ENCODE peak calls at places on chromosomes 4 and X, in six cellular contexts. P is osteocyte, L is HuH-7.5, G is NT2/D1, U is right lobe of liver, M is NCI-H2171. H is an unnamed sample.

GRCh38 chr4:15755321-15755750 is 22.8 kb upstream of the CD38 start:
- DNase-seq in P (no peak), L (no peak), G (no peak), U (no peak), M (no peak), H (no peak)

GRCh38 chr4:104971458-104971857 is 175.2 kb upstream of the TET2 start:
- DNase-seq in P (no peak), L (no peak), G (no peak), U (no peak), M (no peak), H (peak)

GRCh38 chr4:184453402-184454160 is 20.8 kb downstream of the IRF2 start:
- DNase-seq in P (no peak), L (no peak), G (no peak), U (no peak), M (no peak), H (no peak)

GRCh38 chr4:185534850-185535761 is at the start of gene PDLIM3:
- DNase-seq in P (no peak), L (peak), G (peak), U (peak), M (peak), H (peak)

GRCh38 chrX:132214518-132214917 is 4.7 kb downstream of the RAP2C start:
- DNase-seq in P (no peak), L (no peak), G (no peak), U (no peak), M (no peak), H (no peak)

GRCh38 chr4:101774807-101775206 is 15.7 kb upstream of the BANK1 start:
- DNase-seq in P (no peak), L (no peak), G (no peak), U (no peak), M (no peak), H (peak)

GRCh38 chr4:66923081-66923865 is 622.0 kb downstream of the CENPC start:
- DNase-seq in P (no peak), L (no peak), G (no peak), U (no peak), M (no peak), H (no peak)

GRCh38 chr4:76546282-76547166 is 111.5 kb downstream of the SHROOM3 start:
- DNase-seq in P (no peak), L (no peak), G (peak), U (no peak), M (no peak), H (peak)

GRCh38 chr4:22434895-22435294 is 81.0 kb downstream of the ADGRA3 start:
- DNase-seq in P (no peak), L (peak), G (peak), U (peak), M (no peak), H (no peak)

GRCh38 chr4:176781739-176782100 is 11.0 kb downstream of the VEGFC start:
- DNase-seq in P (no peak), L (no peak), G (no peak), U (no peak), M (no peak), H (no peak)

GRCh38 chr4:2082118-2082517 is 23.0 kb downstream of the NAT8L start:
- DNase-seq in P (peak), L (no peak), G (no peak), U (peak), M (no peak), H (no peak)

GRCh38 chrX:88865634-88866033 is 118.6 kb downstream of the CPXCR1 start:
- DNase-seq in P (no peak), L (no peak), G (no peak), U (no peak), M (no peak), H (no peak)

GRCh38 chrX:11420851-11421250 is 127.6 kb downstream of the AMELX start:
- DNase-seq in P (no peak), L (no peak), G (no peak), U (no peak), M (no peak), H (no peak)

GRCh38 chrX:86806786-86807185 is 658.5 kb downstream of the DACH2 start:
- DNase-seq in P (no peak), L (no peak), G (peak), U (no peak), M (no peak), H (peak)

GRCh38 chr4:112813790-112814189 is 176.8 kb downstream of the LARP7 start:
- DNase-seq in P (no peak), L (no peak), G (no peak), U (no peak), M (no peak), H (no peak)

GRCh38 chr4:54663181-54663580 is 5.4 kb downstream of the KIT start:
- DNase-seq in P (no peak), L (no peak), G (no peak), U (no peak), M (no peak), H (no peak)

GRCh38 chrX:57595381-57595811 is 3.6 kb downstream of the ZXDB start:
- DNase-seq in P (no peak), L (no peak), G (no peak), U (no peak), M (no peak), H (peak)

GRCh38 chr4:110245567-110245966 is 47.2 kb upstream of the ELOVL6 start:
- DNase-seq in P (no peak), L (no peak), G (no peak), U (no peak), M (no peak), H (peak)

GRCh38 chr4:37976991-37977470 is 16.8 kb downstream of the PTTG2 start:
- DNase-seq in P (peak), L (peak), G (peak), U (peak), M (peak), H (peak)

GRCh38 chr4:17512973-17513665 is 1.2 kb upstream of the QDPR start:
- DNase-seq in P (no peak), L (no peak), G (no peak), U (no peak), M (no peak), H (no peak)

GRCh38 chrX:110509778-110510510 is 151.3 kb downstream of the RTL9 start:
- DNase-seq in P (no peak), L (no peak), G (peak), U (no peak), M (no peak), H (no peak)

GRCh38 chr4:40629401-40630334 is at the start of gene RBM47:
- DNase-seq in P (no peak), L (peak), G (peak), U (peak), M (peak), H (peak)

GRCh38 chr4:171622729-171623128 is 190.5 kb upstream of the GALNTL6 start:
- DNase-seq in P (no peak), L (no peak), G (no peak), U (no peak), M (no peak), H (no peak)

GRCh38 chrX:19627081-19627480 is 111.8 kb upstream of the MAP3K15 start:
- DNase-seq in P (no peak), L (no peak), G (no peak), U (no peak), M (no peak), H (no peak)

GRCh38 chrX:54891573-54891972 is 29.1 kb upstream of the TRO start:
- DNase-seq in P (no peak), L (no peak), G (peak), U (peak), M (no peak), H (peak)

GRCh38 chr4:74623041-74623440 is 171.3 kb downstream of the BTC start:
- DNase-seq in P (no peak), L (no peak), G (peak), U (no peak), M (no peak), H (peak)

GRCh38 chr4:132276989-132277388 is 872.1 kb upstream of the PCDH10 start:
- DNase-seq in P (no peak), L (no peak), G (no peak), U (no peak), M (no peak), H (no peak)

GRCh38 chr4:105461221-105462041 is 12.4 kb downstream of the PPA2 start:
- DNase-seq in P (no peak), L (no peak), G (no peak), U (no peak), M (no peak), H (no peak)

GRCh38 chr4:74039065-74039763 is 725 bp upstream of the CXCL3 start:
- DNase-seq in P (no peak), L (peak), G (no peak), U (no peak), M (no peak), H (no peak)

GRCh38 chr4:77938560-77938959 is 75.9 kb downstream of the MRPL1 start:
- DNase-seq in P (no peak), L (no peak), G (peak), U (no peak), M (no peak), H (no peak)

GRCh38 chrX:68498044-68498507 is 775 bp upstream of the YIPF6 start:
- DNase-seq in P (no peak), L (no peak), G (peak), U (no peak), M (no peak), H (peak)

GRCh38 chr4:53905935-53906377 is 158.4 kb downstream of the CHIC2 start:
- DNase-seq in P (no peak), L (peak), G (peak), U (peak), M (no peak), H (peak)

GRCh38 chr4:44016582-44017421 is 431.8 kb downstream of the KCTD8 start:
- DNase-seq in P (no peak), L (no peak), G (no peak), U (no peak), M (no peak), H (peak)

GRCh38 chr4:137851435-137851834 is 319.1 kb upstream of the PCDH18 start:
- DNase-seq in P (no peak), L (no peak), G (no peak), U (no peak), M (no peak), H (no peak)

GRCh38 chrX:104972737-104973136 is 247.8 kb downstream of the TEX13A start:
- DNase-seq in P (no peak), L (no peak), G (no peak), U (no peak), M (no peak), H (no peak)

GRCh38 chr4:72896515-72896914 is 173.0 kb downstream of the COX18 start:
- DNase-seq in P (no peak), L (peak), G (no peak), U (no peak), M (no peak), H (no peak)

GRCh38 chr4:122152699-122153328 is 683 bp downstream of the BLTP1 start:
- DNase-seq in P (peak), L (peak), G (peak), U (peak), M (no peak), H (peak)

GRCh38 chr4:86338989-86339388 is 20.9 kb downstream of the MAPK10 start:
- DNase-seq in P (no peak), L (no peak), G (peak), U (no peak), M (no peak), H (no peak)